ENCODE peak calls at places on chromosomes 4 and X, in eight cellular contexts. X is SK-N-SH, V is GM12878, I is HL-60, U is GM23338, S is K562, C is HCT116, R is HepG2. Y is an unnamed sample.
A peak's percentile ranks its signal among the peaks of the same experiment; 100 is the strongest.

GRCh38 chrX:19342331-19342906 is 1.3 kb upstream of the PDHA1 start:
- DNase-seq in R (no peak), C (no peak), I (no peak), S (peak; percentile 56), X (no peak), U (no peak), V (no peak), Y (no peak)

GRCh38 chrX:132748909-132749308 is 209.5 kb downstream of the HS6ST2 start:
- DNase-seq in S (no peak), U (peak; percentile 15), R (no peak), I (no peak), C (no peak), X (no peak), V (no peak), Y (no peak)

GRCh38 chr4:39341075-39341725 is 25.0 kb downstream of the RFC1 start:
- DNase-seq in C (no peak), I (no peak), R (peak; percentile 96), V (no peak), S (peak; percentile 5), U (no peak), X (no peak), Y (no peak)

GRCh38 chrX:132957211-132958085 is 981 bp downstream of the HS6ST2 start:
- DNase-seq in X (peak; percentile 76), V (no peak), I (no peak), S (no peak), U (peak; percentile 56), C (no peak), R (no peak), Y (no peak)

GRCh38 chr4:1274871-1275270 is 14.8 kb upstream of the MAEA start:
- DNase-seq in I (no peak), X (no peak), S (no peak), V (no peak), C (no peak), U (no peak), R (no peak), Y (no peak)

GRCh38 chrX:132568291-132568690 is 79.5 kb upstream of the MBNL3 start:
- DNase-seq in X (no peak), S (no peak), V (no peak), C (no peak), U (no peak), I (no peak), R (no peak), Y (no peak)

GRCh38 chr4:41216294-41217019 is 2.1 kb upstream of the APBB2 start:
- DNase-seq in U (peak; percentile 87), X (peak; percentile 91), I (peak; percentile 27), R (peak; percentile 84), V (peak; percentile 55), C (peak; percentile 78), S (peak; percentile 34), Y (no peak)

GRCh38 chrX:76509775-76510174 is 82.3 kb downstream of the MAGEE1 start:
- DNase-seq in I (no peak), U (no peak), V (no peak), C (no peak), R (no peak), X (no peak), S (no peak), Y (no peak)

GRCh38 chr4:19583827-19584569 is 667.7 kb upstream of the SLIT2 start:
- DNase-seq in R (no peak), S (no peak), C (no peak), V (no peak), I (no peak), X (no peak), U (no peak), Y (no peak)

GRCh38 chr4:169239236-169239905 is 31.4 kb downstream of the SH3RF1 start:
- DNase-seq in V (no peak), U (no peak), S (no peak), C (no peak), X (no peak), R (no peak), I (no peak), Y (no peak)

GRCh38 chr4:3250956-3251690 is 2.2 kb downstream of the MSANTD1 start:
- DNase-seq in I (no peak), V (no peak), S (no peak), C (no peak), U (peak; percentile 25), X (no peak), R (no peak), Y (no peak)

GRCh38 chr4:116599859-116600258 is 485.5 kb downstream of the TRAM1L1 start:
- DNase-seq in I (no peak), U (peak; percentile 52), R (no peak), V (no peak), X (no peak), S (peak; percentile 22), C (no peak), Y (no peak)

GRCh38 chr4:11368701-11369115 is 60.0 kb downstream of the HS3ST1 start:
- DNase-seq in R (no peak), S (no peak), U (no peak), X (no peak), C (no peak), I (no peak), V (no peak), Y (no peak)

GRCh38 chr4:52235775-52236174 is 184.7 kb downstream of the SPATA18 start:
- DNase-seq in S (no peak), R (no peak), I (no peak), V (no peak), U (no peak), C (no peak), X (no peak), Y (no peak)

GRCh38 chr4:116702949-116703348 is 382.4 kb downstream of the TRAM1L1 start:
- DNase-seq in S (no peak), X (peak; percentile 13), U (peak; percentile 48), I (no peak), C (no peak), V (no peak), R (peak; percentile 24), Y (no peak)

GRCh38 chr4:12403175-12403574 is 974.5 kb upstream of the HS3ST1 start:
- DNase-seq in U (no peak), V (no peak), R (no peak), X (no peak), S (no peak), I (no peak), C (no peak), Y (no peak)

GRCh38 chr4:42656986-42657792 is at the start of gene ATP8A1:
- DNase-seq in I (peak; percentile 43), S (peak; percentile 91), C (peak; percentile 51), R (peak; percentile 66), X (peak; percentile 99), V (no peak), U (peak; percentile 97), Y (peak; percentile 42)
- TF ChIP-seq POLR2AphosphoS5 in I (peak; percentile 90), S (no peak), C (peak; percentile 79), R (peak; percentile 82), X (peak; percentile 91), V (peak; percentile 95), U (peak; percentile 86), Y (peak; percentile 70)

GRCh38 chr4:68655764-68656444 is 14.5 kb downstream of the UGT2B15 start:
- DNase-seq in R (peak; percentile 91), V (no peak), X (no peak), S (no peak), C (no peak), U (peak; percentile 31), I (no peak), Y (no peak)
- TF ChIP-seq REST in R (no peak), V (no peak), X (no peak), S (no peak), C (no peak), U (no peak), I (no peak), Y (no peak)

GRCh38 chr4:177108708-177109107 is 201.0 kb upstream of the NEIL3 start:
- DNase-seq in I (no peak), S (no peak), X (no peak), U (peak; percentile 4), V (no peak), R (no peak), C (no peak), Y (no peak)
- TF ChIP-seq CTCF in I (no peak), S (no peak), X (peak; percentile 41), U (peak; percentile 34), V (no peak), R (no peak), C (peak; percentile 32), Y (peak; percentile 24)

GRCh38 chrX:153953342-153953830 is 8.9 kb upstream of the RENBP start:
- DNase-seq in U (peak; percentile 71), V (no peak), X (peak; percentile 95), C (no peak), S (peak; percentile 77), R (peak; percentile 14), I (no peak), Y (no peak)
- TF ChIP-seq POLR2AphosphoS5 in U (no peak), V (peak; percentile 36), X (no peak), C (no peak), S (no peak), R (no peak), I (no peak), Y (peak; percentile 24)

DNA sequence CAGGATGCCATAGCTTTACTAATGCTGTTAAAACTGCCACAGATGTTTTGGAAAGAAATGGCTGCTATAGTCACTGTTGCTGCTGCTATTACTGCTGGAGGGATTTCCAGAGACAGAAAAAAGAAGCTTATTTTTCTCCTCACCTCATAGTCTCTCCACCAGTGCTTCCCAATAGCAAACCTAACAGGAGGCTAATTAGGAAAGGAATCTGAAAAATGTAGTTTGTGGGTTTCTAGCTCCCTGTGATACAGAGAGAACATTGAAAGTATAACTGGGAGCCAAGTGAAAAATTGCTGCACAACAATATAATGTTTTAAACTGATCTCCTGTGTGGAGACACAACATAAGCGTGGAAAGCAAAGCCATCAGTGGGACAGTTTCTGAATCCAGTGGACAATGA is 8.6 kb upstream of the TSPAN7 start:
- DNase-seq in I (no peak), C (no peak), S (no peak), V (no peak), X (no peak), U (no peak), R (no peak), Y (no peak)
- TF ChIP-seq REST in I (no peak), C (no peak), S (no peak), V (no peak), X (no peak), U (no peak), R (no peak), Y (no peak)